ENCODE peak calls at places on chromosomes 12 and 14, in five cellular contexts. A is left ventricle myocardium inferior, L is Peyer's patch, M is neural progenitor cell, Z is adrenal gland. F is an unnamed sample.
A peak's percentile ranks its signal among the peaks of the same experiment; 100 is the strongest.

GRCh38 chr14:37844614-37845013 is 249.2 kb downstream of the TTC6 start:
- DNase-seq in A (no peak), L (no peak), M (peak; percentile 44), Z (no peak), F (no peak)

GRCh38 chr12:80627773-80628172 is 79.7 kb upstream of the MYF6 start:
- DNase-seq in A (no peak), L (no peak), M (no peak), Z (no peak), F (no peak)

GRCh38 chr14:75123991-75124390 is 2.9 kb downstream of the NEK9 start:
- DNase-seq in A (no peak), L (peak; percentile 66), M (no peak), Z (peak; percentile 56), F (no peak)

GRCh38 chr12:6684609-6685008 is 4.6 kb downstream of the ZNF384 start:
- DNase-seq in A (no peak), L (no peak), M (peak; percentile 78), Z (no peak), F (no peak)

GRCh38 chr12:989751-990278 is 1.2 kb upstream of the ERC1 start:
- DNase-seq in A (no peak), L (no peak), M (peak; percentile 46), Z (peak; percentile 47), F (no peak)

GRCh38 chr12:112839386-112839972 is 47.9 kb downstream of the RPH3A start:
- DNase-seq in A (no peak), L (no peak), M (no peak), Z (no peak), F (no peak)

GRCh38 chr12:104958946-104959841 is 1.1 kb upstream of the SLC41A2 start:
- DNase-seq in A (no peak), L (no peak), M (no peak), Z (peak; percentile 63), F (peak; percentile 44)

GRCh38 chr14:65564370-65564769 is 151.8 kb downstream of the FUT8 start:
- DNase-seq in A (no peak), L (no peak), M (no peak), Z (no peak), F (no peak)

GRCh38 chr12:42099433-42099832 is 45.2 kb downstream of the GXYLT1 start:
- DNase-seq in A (no peak), L (no peak), M (no peak), Z (no peak), F (no peak)

GRCh38 chr12:67426067-67426466 is 156.9 kb downstream of the CAND1 start:
- DNase-seq in A (no peak), L (no peak), M (no peak), Z (peak; percentile 29), F (no peak)

GRCh38 chr14:31576949-31577348 is 15.7 kb downstream of the NUBPL start:
- DNase-seq in A (no peak), L (no peak), M (no peak), Z (no peak), F (no peak)

GRCh38 chr14:55158412-55158811 is 29.4 kb downstream of the LGALS3 start:
- DNase-seq in A (no peak), L (no peak), M (no peak), Z (no peak), F (no peak)

GRCh38 chr14:99676657-99677056 is 7.4 kb upstream of the CYP46A1 start:
- DNase-seq in A (no peak), L (no peak), M (no peak), Z (no peak), F (peak; percentile 59)

GRCh38 chr14:103398427-103399195 is 13.4 kb downstream of the MARK3 start:
- DNase-seq in A (no peak), L (no peak), M (no peak), Z (no peak), F (no peak)
- H3K4me1 ChIP-seq in A (peaks cover 98% of the 10 kb centered on the region), L (peaks cover 7% of the 10 kb centered on the region), M (peaks cover 38% of the 10 kb centered on the region), Z (peaks cover 66% of the 10 kb centered on the region), F (peaks cover 24% of the 10 kb centered on the region)

GRCh38 chr14:66701813-66702212 is 193.9 kb downstream of the GPHN start:
- DNase-seq in A (no peak), L (no peak), M (no peak), Z (no peak), F (no peak)
- H3K9me3 ChIP-seq in A (peaks cover 19% of the 10 kb centered on the region), L (no peaks in the 10 kb centered on the region), M (no peaks in the 10 kb centered on the region), Z (no peaks in the 10 kb centered on the region), F (no peaks in the 10 kb centered on the region)

GRCh38 chr12:124605869-124606774 is 38.7 kb upstream of the NCOR2 start:
- DNase-seq in A (no peak), L (no peak), M (no peak), Z (no peak), F (no peak)
- H3K4me1 ChIP-seq in A (peaks cover 17% of the 10 kb centered on the region), L (peaks cover 21% of the 10 kb centered on the region), M (peaks cover 7% of the 10 kb centered on the region), Z (peaks cover 14% of the 10 kb centered on the region), F (peaks cover 1% of the 10 kb centered on the region)

DNA sequence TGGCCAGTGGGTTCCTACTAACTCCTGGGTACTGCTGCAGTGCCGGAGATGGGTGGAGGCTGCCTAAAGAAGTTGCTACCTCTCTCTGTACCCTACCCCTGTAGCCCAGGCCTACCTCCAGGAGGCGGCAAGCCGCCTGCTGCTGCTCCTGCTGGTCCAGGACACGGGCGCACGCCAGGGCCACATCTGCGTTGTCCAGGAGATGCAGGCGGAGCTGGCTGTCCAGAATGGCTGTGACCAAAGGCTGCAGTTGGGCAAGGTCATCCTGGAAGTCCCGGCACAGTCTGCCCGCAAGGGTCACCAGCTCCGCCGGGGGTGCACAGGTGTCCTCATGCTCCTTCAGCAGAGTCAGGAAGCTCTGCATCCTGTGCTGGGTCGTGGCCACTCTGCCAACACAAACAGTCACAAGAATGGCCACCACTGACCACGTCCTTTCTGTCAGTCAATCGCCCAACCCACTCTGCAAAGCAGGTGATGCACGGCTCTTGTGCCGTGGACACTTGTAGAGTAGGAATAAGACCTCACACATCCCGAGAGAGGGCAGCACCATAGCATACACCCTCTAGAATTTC is 1.6 kb downstream of the ANHX start:
- DNase-seq in A (no peak), L (no peak), M (no peak), Z (no peak), F (no peak)
- H3K9me3 ChIP-seq in A (peaks cover 24% of the 10 kb centered on the region), L (peaks cover 15% of the 10 kb centered on the region), M (peaks cover 4% of the 10 kb centered on the region), Z (no peaks in the 10 kb centered on the region), F (no peaks in the 10 kb centered on the region)